ENCODE peak calls at places on chromosome 17, in four cellular contexts. H, W, A and U are unnamed samples.

GRCh38 chr17:65204001-65204400 is 66.8 kb downstream of the RGS9 start:
- DNase-seq in H (no peak), W (no peak), A (no peak), U (no peak)

GRCh38 chr17:17555906-17556305 is 35.6 kb downstream of the PEMT start:
- DNase-seq in A (no peak), W (no peak), H (no peak), U (no peak)

GRCh38 chr17:74924250-74924948 is at the start of gene OTOP2:
- DNase-seq in W (peak), A (no peak), H (no peak), U (no peak)

GRCh38 chr17:1022278-1023024 is 25.5 kb downstream of the TIMM22 start:
- DNase-seq in W (no peak), H (no peak), A (no peak), U (no peak)

GRCh38 chr17:44996304-44996703 is 28.2 kb upstream of the C1QL1 start:
- DNase-seq in W (no peak), H (no peak), A (no peak), U (no peak)

GRCh38 chr17:57715981-57716380 is 29.1 kb downstream of the CCDC182 start:
- DNase-seq in A (no peak), H (no peak), W (no peak), U (no peak)

GRCh38 chr17:76104896-76105231 is 1.3 kb upstream of the EXOC7 start:
- DNase-seq in W (no peak), A (no peak), H (no peak), U (no peak)

GRCh38 chr17:41168121-41168520 is at the start of gene KRTAP4-3:
- DNase-seq in A (no peak), H (no peak), W (no peak), U (no peak)

GRCh38 chr17:732788-733720 is 658 bp downstream of the TLCD3A start:
- DNase-seq in H (peak), A (peak), W (no peak), U (peak)

GRCh38 chr17:9676742-9677387 is 31.5 kb downstream of the USP43 start:
- DNase-seq in W (no peak), H (peak), A (no peak), U (no peak)

GRCh38 chr17:18961634-18962493 is 9.9 kb downstream of the SLC5A10 start:
- DNase-seq in W (no peak), A (no peak), H (peak), U (no peak)

GRCh38 chr17:49992191-49992932 is 2.7 kb downstream of the DLX3 start:
- DNase-seq in H (no peak), A (no peak), W (no peak), U (no peak)

GRCh38 chr17:63406689-63407330 is 39.3 kb downstream of the CYB561 start:
- DNase-seq in A (peak), W (peak), H (peak), U (peak)

GRCh38 chr17:82793974-82794620 is 42.2 kb downstream of the TBCD start:
- DNase-seq in H (no peak), W (peak), A (no peak), U (peak)

GRCh38 chr17:55717898-55718735 is 4.5 kb downstream of the TMEM100 start:
- DNase-seq in H (peak), A (peak), W (peak), U (peak)

GRCh38 chr17:61307905-61308886 is 91.4 kb upstream of the TBX2 start:
- DNase-seq in W (no peak), H (peak), A (no peak), U (no peak)

GRCh38 chr17:74011963-74012362 is 191.5 kb upstream of the RPL38 start:
- DNase-seq in W (peak), H (peak), A (no peak), U (peak)

GRCh38 chr17:45222273-45222993 is 748 bp downstream of the FMNL1 start:
- DNase-seq in W (no peak), H (no peak), A (no peak), U (no peak)

GRCh38 chr17:71402661-71403141 is 718.1 kb upstream of the SOX9 start:
- DNase-seq in H (peak), W (peak), A (no peak), U (peak)

GRCh38 chr17:19736071-19736470 is 12.0 kb downstream of the ALDH3A1 start:
- DNase-seq in H (no peak), W (no peak), A (no peak), U (no peak)

GRCh38 chr17:48134912-48135480 is 27.4 kb downstream of the SNX11 start:
- DNase-seq in W (no peak), H (peak), A (no peak), U (peak)

GRCh38 chr17:8153957-8154607 is 1.9 kb upstream of the PER1 start:
- DNase-seq in H (peak), A (peak), W (no peak), U (no peak)

GRCh38 chr17:83155128-83156081 is 76.0 kb downstream of the METRNL start:
- DNase-seq in W (no peak), H (peak), A (no peak), U (no peak)

GRCh38 chr17:76924345-76925332 is 56.4 kb downstream of the MGAT5B start:
- DNase-seq in W (no peak), H (no peak), A (no peak), U (no peak)

GRCh38 chr17:75832164-75832651 is 12.0 kb downstream of the UNC13D start:
- DNase-seq in H (peak), W (no peak), A (no peak), U (no peak)

GRCh38 chr17:58960068-58960467 is 146.6 kb downstream of the TRIM37 start:
- DNase-seq in W (peak), H (peak), A (peak), U (peak)